ENCODE peak calls at places on chromosomes 12 and 14, in five cellular contexts. T is central memory CD8-positive, alpha-beta T cell; U is left lobe of liver; N is GDM1; C is choroid plexus epithelial cell. Z is an unnamed sample.

GRCh38 chr12:61920230-61920629 is 340.0 kb upstream of the USP15 start:
- DNase-seq in N (no peak), T (no peak), C (no peak), U (no peak), Z (no peak)

GRCh38 chr12:124259168-124260066 is 35.5 kb upstream of the RFLNA start:
- DNase-seq in C (peak), N (peak), U (no peak), T (no peak), Z (no peak)

GRCh38 chr14:78448483-78449094 is 278.4 kb downstream of the NRXN3 start:
- DNase-seq in C (peak), N (peak), T (no peak), U (peak), Z (peak)

GRCh38 chr12:120720972-120721801 is 4.4 kb upstream of the ACADS start:
- DNase-seq in N (no peak), T (no peak), U (peak), C (no peak), Z (no peak)

GRCh38 chr12:106898001-106898966 is 57.4 kb upstream of the TMEM263 start:
- DNase-seq in T (no peak), N (no peak), U (no peak), C (no peak), Z (no peak)

GRCh38 chr12:107477018-107477417 is 208.6 kb upstream of the PWP1 start:
- DNase-seq in U (no peak), T (no peak), C (no peak), N (no peak), Z (no peak)

GRCh38 chr14:93045211-93045674 is 70.5 kb downstream of the ITPK1 start:
- DNase-seq in T (no peak), N (no peak), C (peak), U (no peak), Z (peak)

GRCh38 chr12:6723607-6724408 is at the start of gene COPS7A:
- DNase-seq in N (peak), T (peak), C (peak), U (peak), Z (peak)

GRCh38 chr12:124422142-124422569 is 127.3 kb downstream of the RFLNA start:
- DNase-seq in U (no peak), C (no peak), N (no peak), T (no peak), Z (no peak)

GRCh38 chr12:7833831-7834230 is 38.9 kb downstream of the SLC2A14 start:
- DNase-seq in T (no peak), U (no peak), C (no peak), N (no peak), Z (no peak)

GRCh38 chr14:30669594-30669993 is 47.5 kb downstream of the SCFD1 start:
- DNase-seq in C (peak), N (no peak), T (no peak), U (no peak), Z (no peak)

GRCh38 chr12:81077329-81077685 is 572 bp upstream of the ACSS3 start:
- DNase-seq in N (no peak), T (no peak), C (peak), U (peak), Z (no peak)

GRCh38 chr14:103679351-103679750 is 35.9 kb downstream of the XRCC3 start:
- DNase-seq in T (no peak), U (no peak), N (peak), C (peak), Z (peak)

GRCh38 chr14:69261761-69262331 is 1.9 kb downstream of the GALNT16 start:
- DNase-seq in C (no peak), T (no peak), N (no peak), U (peak), Z (no peak)

GRCh38 chr12:41882144-41882805 is 262.4 kb downstream of the GXYLT1 start:
- DNase-seq in N (no peak), U (no peak), C (no peak), T (no peak), Z (no peak)

GRCh38 chr12:25328082-25328712 is 77.5 kb upstream of the KRAS start:
- DNase-seq in U (peak), T (no peak), N (no peak), C (peak), Z (no peak)

GRCh38 chr12:78191611-78192010 is 360.9 kb downstream of the NAV3 start:
- DNase-seq in C (peak), T (no peak), N (no peak), U (no peak), Z (no peak)

GRCh38 chr12:81078469-81079196 is 754 bp downstream of the ACSS3 start:
- DNase-seq in U (no peak), T (no peak), C (peak), N (no peak), Z (peak)

GRCh38 chr12:108349245-108349644 is 10.1 kb upstream of the CMKLR1 start:
- DNase-seq in N (no peak), T (no peak), U (no peak), C (peak), Z (no peak)

GRCh38 chr12:54606556-54606955 is 18.1 kb upstream of the PPP1R1A start:
- DNase-seq in N (no peak), T (no peak), U (peak), C (no peak), Z (no peak)

GRCh38 chr12:12399906-12400305 is 43.0 kb downstream of the BORCS5 start:
- DNase-seq in U (no peak), C (no peak), N (no peak), T (no peak), Z (no peak)

GRCh38 chr14:63499701-63500250 is 43.4 kb downstream of the PPP2R5E start:
- DNase-seq in C (peak), T (no peak), N (no peak), U (no peak), Z (no peak)

GRCh38 chr12:103495158-103495782 is 498 bp downstream of the C12orf42 start:
- DNase-seq in N (no peak), T (peak), C (no peak), U (no peak), Z (no peak)

GRCh38 chr12:124646385-124647230 is 79.2 kb upstream of the NCOR2 start:
- DNase-seq in C (no peak), N (peak), T (no peak), U (no peak), Z (no peak)

GRCh38 chr12:55847603-55848329 is 5.0 kb upstream of the MMP19 start:
- DNase-seq in N (no peak), U (peak), C (peak), T (no peak), Z (peak)

GRCh38 chr14:70515796-70516195 is 19.0 kb downstream of the ADAM20 start:
- DNase-seq in N (no peak), U (no peak), C (no peak), T (no peak), Z (no peak)

GRCh38 chr14:78709795-78710569 is 539.8 kb downstream of the NRXN3 start:
- DNase-seq in C (no peak), U (no peak), T (no peak), N (no peak), Z (no peak)

GRCh38 chr12:101746661-101747060 is 7.4 kb upstream of the SYCP3 start:
- DNase-seq in N (no peak), U (no peak), C (no peak), T (no peak), Z (no peak)

GRCh38 chr12:124727244-124727673 is 136.4 kb downstream of the SCARB1 start:
- DNase-seq in N (peak), C (no peak), T (no peak), U (peak), Z (peak)

GRCh38 chr14:69643430-69644200 is 32.2 kb downstream of the SUSD6 start:
- DNase-seq in N (no peak), T (no peak), U (peak), C (peak), Z (peak)

GRCh38 chr12:46391630-46392029 is 19.1 kb upstream of the SLC38A2 start:
- DNase-seq in U (no peak), C (peak), T (no peak), N (no peak), Z (no peak)

GRCh38 chr12:92272301-92272964 is 126.8 kb upstream of the BTG1 start:
- DNase-seq in N (no peak), C (no peak), U (no peak), T (no peak), Z (no peak)

GRCh38 chr12:12181516-12181915 is 85.3 kb downstream of the LRP6 start:
- DNase-seq in C (no peak), T (no peak), N (no peak), U (no peak), Z (peak)

Z was measured in endothelial cell of umbilical vein.